ENCODE peak calls at places on chromosomes 12 and 14, in four cellular contexts. N is HepG2, F is K562, X is SK-N-SH. P is an unnamed sample.

GRCh38 chr12:121794532-121795028 is 1.1 kb upstream of the RHOF start:
- DNase-seq in N (no peak), X (peak; percentile 58), F (no peak), P (no peak)

GRCh38 chr12:111276189-111276588 is 92.7 kb downstream of the PHETA1 start:
- DNase-seq in N (no peak), X (no peak), F (no peak), P (no peak)

GRCh38 chr12:106138646-106139421 is at the start of gene NUAK1:
- DNase-seq in N (no peak), X (peak; percentile 89), F (no peak), P (no peak)

GRCh38 chr12:51973560-51973959 is 22.1 kb downstream of the ACVR1B start:
- DNase-seq in N (no peak), X (no peak), F (no peak), P (no peak)

GRCh38 chr12:11901687-11902524 is 168.8 kb upstream of the BCL2L14 start:
- DNase-seq in N (no peak), X (no peak), F (no peak), P (no peak)

GRCh38 chr12:100955139-100955538 is 160.6 kb downstream of the ANO4 start:
- DNase-seq in X (no peak), F (no peak), N (peak; percentile 1), P (no peak)

GRCh38 chr14:66174453-66174891 is 311.7 kb upstream of the CCDC196 start:
- DNase-seq in X (no peak), F (no peak), N (no peak), P (no peak)

GRCh38 chr12:12336049-12336411 is 14.0 kb downstream of the MANSC1 start:
- DNase-seq in F (no peak), N (peak; percentile 77), X (no peak), P (no peak)

GRCh38 chr12:92595663-92596062 is 107.1 kb upstream of the PLEKHG7 start:
- DNase-seq in F (no peak), N (no peak), X (no peak), P (no peak)

GRCh38 chr12:113120670-113121370 is 14.7 kb downstream of the RASAL1 start:
- DNase-seq in F (no peak), X (peak; percentile 51), N (no peak), P (no peak)

GRCh38 chr14:94764573-94764972 is 5.3 kb downstream of the GSC start:
- DNase-seq in N (no peak), F (no peak), X (no peak), P (no peak)

GRCh38 chr12:41304526-41304925 is 116.4 kb downstream of the PDZRN4 start:
- DNase-seq in N (no peak), F (no peak), X (no peak), P (no peak)

GRCh38 chr12:24977711-24978110 is 28.8 kb upstream of the BCAT1 start:
- DNase-seq in F (no peak), X (no peak), N (no peak), P (no peak)

GRCh38 chr14:43803076-43803689 is 703.9 kb downstream of the FSCB start:
- DNase-seq in N (no peak), F (no peak), X (no peak), P (no peak)

GRCh38 chr12:48999371-49000131 is at the start of gene DDN:
- DNase-seq in N (no peak), F (peak; percentile 78), X (peak; percentile 86), P (no peak)

GRCh38 chr12:52517888-52518287 is 2.3 kb downstream of the KRT5 start:
- DNase-seq in N (no peak), X (no peak), F (no peak), P (no peak)

GRCh38 chr12:115450710-115451109 is 766.7 kb upstream of the TBX3 start:
- DNase-seq in N (no peak), X (peak; percentile 19), F (no peak), P (no peak)

GRCh38 chr14:20671597-20672283 is 12.6 kb upstream of the RNASE4 start:
- DNase-seq in X (no peak), N (peak; percentile 96), F (no peak), P (no peak)

GRCh38 chr14:23446291-23446851 is 10.9 kb upstream of the MYH7 start:
- DNase-seq in X (no peak), N (no peak), F (no peak), P (no peak)

GRCh38 chr12:76859621-76860020 is 19.2 kb downstream of the CSRP2 start:
- DNase-seq in X (no peak), F (no peak), N (no peak), P (no peak)

GRCh38 chr14:33611405-33612183 is 339.3 kb downstream of the EGLN3 start:
- DNase-seq in X (no peak), N (no peak), F (no peak), P (no peak)

GRCh38 chr12:52215587-52216031 is 17.4 kb upstream of the KRT7 start:
- DNase-seq in F (peak; percentile 37), X (peak; percentile 74), N (peak; percentile 72), P (no peak)

GRCh38 chr14:34971381-34971780 is 11.4 kb upstream of the SRP54 start:
- DNase-seq in N (no peak), F (no peak), X (no peak), P (no peak)

GRCh38 chr14:105281354-105282097 is 19.3 kb downstream of the BRF1 start:
- DNase-seq in F (peak; percentile 24), X (peak; percentile 70), N (peak; percentile 46), P (peak; percentile 28)

GRCh38 chr14:93980464-93981201 is 4.3 kb upstream of the ASB2 start:
- DNase-seq in N (no peak), F (no peak), X (no peak), P (no peak)

GRCh38 chr14:26694521-26694920 is 96.7 kb upstream of the NOVA1 start:
- DNase-seq in X (no peak), F (no peak), N (no peak), P (no peak)

GRCh38 chr12:110780448-110780847 is 37.8 kb upstream of the PPP1CC start:
- DNase-seq in N (no peak), X (no peak), F (no peak), P (no peak)

GRCh38 chr12:42568952-42569916 is 20.3 kb downstream of the PRICKLE1 start:
- DNase-seq in X (no peak), N (peak; percentile 30), F (no peak), P (peak; percentile 32)

GRCh38 chr12:291153-291723 is 28.6 kb upstream of the SLC6A13 start:
- DNase-seq in F (no peak), X (no peak), N (no peak), P (no peak)

GRCh38 chr12:117514016-117514415 is 152.6 kb upstream of the NOS1 start:
- DNase-seq in X (no peak), F (no peak), N (no peak), P (no peak)

GRCh38 chr14:42994001-42994736 is 1387.5 kb downstream of the LRFN5 start:
- DNase-seq in X (no peak), N (no peak), F (no peak), P (no peak)

GRCh38 chr12:130222519-130223255 is 60.4 kb downstream of the FZD10 start:
- DNase-seq in N (no peak), X (no peak), F (no peak), P (no peak)

GRCh38 chr12:103540319-103540718 is 44.6 kb upstream of the C12orf42 start:
- DNase-seq in X (no peak), F (no peak), N (no peak), P (no peak)

GRCh38 chr14:72590577-72590976 is 303.3 kb downstream of the DPF3 start:
- DNase-seq in X (no peak), F (no peak), N (no peak), P (no peak)

GRCh38 chr14:94385553-94386057 is 2.8 kb downstream of the SERPINA1 start:
- DNase-seq in X (no peak), N (no peak), F (no peak), P (no peak)

GRCh38 chr12:66956300-66956699 is 277.4 kb upstream of the GRIP1 start:
- DNase-seq in N (no peak), F (no peak), X (no peak), P (no peak)

GRCh38 chr14:65357091-65357490 is 55.4 kb upstream of the FUT8 start:
- DNase-seq in N (no peak), F (no peak), X (no peak), P (no peak)

GRCh38 chr12:123713398-123714301 is 1.5 kb downstream of the ATP6V0A2 start:
- DNase-seq in F (no peak), N (peak; percentile 16), X (peak; percentile 27), P (no peak)

GRCh38 chr12:3446235-3446634 is 44.8 kb upstream of the PRMT8 start:
- DNase-seq in F (no peak), N (no peak), X (no peak), P (no peak)

DNA sequence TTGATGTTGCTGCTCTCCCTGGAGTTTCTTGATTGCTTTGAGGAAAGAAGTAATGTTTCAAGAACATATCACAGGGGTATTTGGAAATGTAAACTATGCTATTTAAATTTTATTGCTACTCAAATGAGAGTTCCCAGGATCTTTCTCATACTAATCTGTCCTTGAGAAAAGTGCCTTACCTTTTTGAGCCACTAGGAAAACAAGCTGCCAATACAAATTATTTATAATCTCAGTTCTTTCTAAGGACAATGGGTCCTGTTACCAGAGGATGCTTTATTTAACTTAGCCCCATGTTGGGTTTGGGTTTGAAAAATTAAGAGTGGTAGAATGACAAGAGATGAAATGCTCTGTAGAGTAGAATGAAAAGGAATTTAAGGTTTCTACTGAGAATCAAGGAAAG is 258.2 kb upstream of the PRKD1 start:
- DNase-seq in X (no peak), F (no peak), N (no peak), P (no peak)
- TF ChIP-seq CTCF in X (peak; percentile 32), F (no peak), N (no peak), P (no peak)

GRCh38 chr12:90000721-90001120 is 292.1 kb upstream of the ATP2B1 start:
- DNase-seq in N (no peak), F (no peak), X (no peak), P (no peak)
- TF ChIP-seq GABPA in N (no peak), F (no peak), X (no peak), P (no peak)

GRCh38 chr14:101325319-101325718 is 236.0 kb upstream of the DIO3 start:
- DNase-seq in N (no peak), F (no peak), X (no peak), P (no peak)
- TF ChIP-seq CTCF in N (no peak), F (no peak), X (no peak), P (no peak)

DNA sequence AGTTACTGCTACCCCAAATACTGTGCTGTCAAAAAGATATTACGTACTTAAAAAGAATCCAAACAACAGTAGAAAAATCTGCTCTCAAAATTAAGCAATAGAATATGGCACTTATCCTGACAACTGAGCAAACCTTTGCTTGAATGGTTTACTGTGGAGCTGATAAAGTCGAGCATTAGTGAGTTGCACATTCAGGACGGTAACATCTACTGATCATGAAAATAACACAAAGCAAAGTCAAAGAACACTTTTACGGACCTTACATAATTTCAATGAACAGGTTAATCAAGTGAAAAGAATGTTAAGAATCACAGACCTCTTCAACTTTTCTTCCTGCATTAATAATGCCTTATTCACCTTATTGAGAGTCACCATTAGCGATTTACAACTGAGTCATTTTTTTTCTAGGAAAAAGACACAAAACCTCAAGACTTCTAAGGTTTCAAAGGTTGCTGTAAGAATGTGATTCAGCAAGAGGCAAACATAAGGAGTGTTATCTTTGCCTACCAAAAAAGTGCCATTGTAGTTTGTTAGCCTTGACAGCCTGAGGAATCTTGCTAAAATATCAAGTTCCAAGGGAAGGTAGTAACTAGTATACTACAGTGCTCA is 334.1 kb upstream of the RPL10L start:
- DNase-seq in X (no peak), N (no peak), F (no peak), P (no peak)
- TF ChIP-seq GABPA in X (no peak), N (no peak), F (no peak), P (no peak)

P was measured in HL-60.